ENCODE peak calls at places on chromosomes 2 and 18, in nine cellular contexts. W is activated CD4-positive, alpha-beta T cell treated with anti-CD3 and anti-CD28 coated beads for 48 hours; T is activated T-cell treated with anti-CD3 and anti-CD28 coated beads, Interleukin-2, amount 50 U/mL, for 72 hours; O is hepatocyte; N is spleen; Q is stimulated activated CD4-positive, alpha-beta T cell treated with anti-CD3 and anti-CD28 coated beads, Interleukin-2, amount 100 ng/mL, for 24 hours; D is glutamatergic neuron; R is GM12865; M is HCT116. E is an unnamed sample.
A peak's percentile ranks its signal among the peaks of the same experiment; 100 is the strongest.

GRCh38 chr2:145985517-145985916 is 1465.6 kb upstream of the ZEB2 start:
- DNase-seq in R (no peak), Q (no peak), T (no peak), M (no peak), N (no peak), O (no peak), D (no peak), W (no peak), E (no peak)

GRCh38 chr18:3207565-3207964 is 12.2 kb downstream of the MYOM1 start:
- DNase-seq in W (peak; percentile 20), M (peak; percentile 22), R (no peak), T (no peak), O (peak; percentile 40), D (no peak), N (no peak), Q (no peak), E (no peak)

GRCh38 chr18:5455644-5456043 is 88.2 kb downstream of the EPB41L3 start:
- DNase-seq in T (no peak), Q (no peak), D (no peak), N (no peak), R (no peak), M (no peak), W (no peak), O (no peak), E (no peak)

GRCh38 chr2:59655809-59656208 is 897.6 kb downstream of the BCL11A start:
- DNase-seq in O (no peak), N (no peak), M (no peak), T (no peak), D (no peak), Q (no peak), R (no peak), W (no peak), E (no peak)

GRCh38 chr18:59502899-59503245 is 143.8 kb upstream of the LMAN1 start:
- DNase-seq in T (no peak), D (no peak), M (no peak), W (no peak), O (no peak), Q (no peak), R (no peak), N (no peak), E (no peak)

GRCh38 chr2:74849228-74849892 is 15.4 kb downstream of the HK2 start:
- DNase-seq in R (peak; percentile 83), T (peak; percentile 39), O (no peak), W (peak; percentile 41), D (no peak), N (peak; percentile 91), Q (no peak), M (no peak), E (peak; percentile 39)

GRCh38 chr18:13464432-13465125 is 246.0 kb downstream of the LDLRAD4 start:
- DNase-seq in D (no peak), W (peak; percentile 78), O (no peak), R (peak; percentile 90), Q (peak; percentile 68), N (peak; percentile 92), T (peak; percentile 75), M (no peak), E (peak; percentile 79)

GRCh38 chr18:63681449-63682381 is 20.0 kb upstream of the SERPINB3 start:
- DNase-seq in N (no peak), O (peak; percentile 44), D (no peak), Q (no peak), M (no peak), W (no peak), T (no peak), R (no peak), E (no peak)

GRCh38 chr18:79400091-79400590 is 4.4 kb downstream of the NFATC1 start:
- DNase-seq in W (peak; percentile 81), Q (peak; percentile 67), T (peak; percentile 66), D (peak; percentile 30), N (peak; percentile 93), R (peak; percentile 71), M (no peak), O (peak; percentile 71), E (peak; percentile 74)

GRCh38 chr18:47996091-47996541 is 65.7 kb upstream of the SMAD2 start:
- DNase-seq in M (no peak), Q (no peak), R (no peak), D (no peak), W (no peak), T (no peak), N (no peak), O (no peak), E (no peak)

GRCh38 chr18:10419420-10420103 is 34.9 kb upstream of the APCDD1 start:
- DNase-seq in M (no peak), O (no peak), T (no peak), Q (no peak), D (no peak), W (no peak), R (no peak), N (no peak), E (no peak)

GRCh38 chr2:74425523-74425922 is 4.0 kb downstream of the WDR54 start:
- DNase-seq in N (no peak), R (no peak), W (no peak), O (peak; percentile 52), Q (no peak), T (no peak), M (no peak), D (no peak), E (no peak)

GRCh38 chr2:98601532-98602132 is 6.7 kb downstream of the COA5 start:
- DNase-seq in R (peak; percentile 67), D (peak; percentile 40), W (no peak), Q (no peak), O (peak; percentile 59), N (no peak), M (peak; percentile 23), T (peak; percentile 23), E (no peak)

GRCh38 chr2:7809640-7810039 is 872.2 kb upstream of the ID2 start:
- DNase-seq in R (no peak), T (no peak), D (no peak), N (no peak), M (no peak), O (no peak), Q (no peak), W (no peak), E (no peak)

GRCh38 chr2:195682077-195682476 is 25.1 kb downstream of the SLC39A10 start:
- DNase-seq in M (no peak), T (no peak), N (no peak), R (no peak), O (no peak), W (no peak), Q (no peak), D (no peak), E (no peak)

GRCh38 chr2:32931945-32932709 is 14.6 kb upstream of the LTBP1 start:
- DNase-seq in M (no peak), D (no peak), N (no peak), O (no peak), Q (no peak), R (no peak), T (no peak), W (no peak), E (no peak)

GRCh38 chr2:71674158-71674807 is 220.9 kb downstream of the DYSF start:
- DNase-seq in Q (no peak), T (no peak), O (no peak), M (no peak), N (peak; percentile 49), D (no peak), R (no peak), W (no peak), E (no peak)

GRCh38 chr2:216687646-216688045 is 7.7 kb downstream of the IGFBP5 start:
- DNase-seq in T (peak; percentile 33), O (no peak), R (peak; percentile 26), W (peak; percentile 52), D (peak; percentile 42), Q (no peak), N (no peak), M (peak; percentile 26), E (peak; percentile 55)

GRCh38 chr2:203739351-203739750 is 32.9 kb downstream of the CD28 start:
- DNase-seq in W (no peak), M (no peak), R (no peak), Q (peak; percentile 57), O (no peak), D (no peak), N (no peak), T (peak; percentile 57), E (no peak)

GRCh38 chr2:69645026-69645425 is 1.5 kb upstream of the AAK1 start:
- DNase-seq in O (no peak), N (no peak), W (no peak), R (peak; percentile 43), Q (no peak), M (no peak), T (no peak), D (no peak), E (no peak)

GRCh38 chr2:175461839-175462238 is 280.3 kb upstream of the ATP5MC3 start:
- DNase-seq in O (peak; percentile 34), W (no peak), T (no peak), R (no peak), M (no peak), D (no peak), Q (no peak), N (no peak), E (no peak)

GRCh38 chr2:227406177-227407031 is 18.7 kb upstream of the SCYGR1 start:
- DNase-seq in O (peak; percentile 93), W (no peak), T (peak; percentile 8), R (peak; percentile 56), Q (no peak), D (peak; percentile 38), M (peak; percentile 94), N (no peak), E (no peak)

GRCh38 chr2:230184727-230185578 is 34.8 kb downstream of the SP110 start:
- DNase-seq in M (no peak), W (no peak), D (no peak), T (no peak), Q (no peak), R (no peak), O (no peak), N (no peak), E (no peak)

GRCh38 chr2:64456298-64456697 is 2.3 kb downstream of the LGALSL start:
- DNase-seq in W (no peak), O (no peak), D (no peak), R (no peak), M (no peak), N (no peak), Q (no peak), T (no peak), E (no peak)

GRCh38 chr2:208142255-208142924 is 3.6 kb downstream of the CRYGB start:
- DNase-seq in T (no peak), Q (no peak), W (no peak), O (no peak), N (no peak), M (no peak), D (no peak), R (no peak), E (no peak)

GRCh38 chr2:8692783-8693768 is 11.2 kb downstream of the ID2 start:
- DNase-seq in T (peak; percentile 68), N (no peak), M (no peak), D (peak; percentile 79), O (peak; percentile 51), R (no peak), Q (peak; percentile 45), W (peak; percentile 69), E (peak; percentile 73)

GRCh38 chr18:14974088-14974487 is 226.1 kb downstream of the ANKRD30B start:
- DNase-seq in M (no peak), R (no peak), O (no peak), D (no peak), W (no peak), Q (no peak), N (no peak), T (no peak), E (no peak)

GRCh38 chr2:216574046-216574445 is 59.2 kb upstream of the IGFBP2 start:
- DNase-seq in R (no peak), D (no peak), Q (no peak), N (no peak), T (no peak), W (no peak), O (no peak), M (no peak), E (no peak)

GRCh38 chr18:10261315-10262276 is 192.8 kb upstream of the APCDD1 start:
- DNase-seq in W (no peak), R (peak; percentile 31), Q (no peak), O (no peak), M (no peak), D (no peak), T (no peak), N (no peak), E (no peak)

GRCh38 chr2:190408538-190409271 is 550 bp downstream of the MFSD6 start:
- DNase-seq in D (peak; percentile 61), R (peak; percentile 84), O (peak; percentile 62), Q (peak; percentile 70), W (peak; percentile 74), M (peak; percentile 7), T (peak; percentile 72), N (no peak), E (peak; percentile 75)

GRCh38 chr2:46002947-46003346 is 294.3 kb upstream of the EPAS1 start:
- DNase-seq in M (no peak), R (no peak), N (no peak), O (no peak), Q (no peak), W (no peak), D (no peak), T (no peak), E (no peak)